ENCODE peak calls at places on chromosome 10, in six cellular contexts. S is Panc1, J is mucosa of descending colon, B is cardiac fibroblast, K is endothelial cell of umbilical vein, P is HL-60. G is an unnamed sample.

GRCh38 chr10:16606923-16607322 is 85.2 kb upstream of the C1QL3 start:
- DNase-seq in S (no peak), J (no peak), B (no peak), K (no peak), P (no peak), G (no peak)

GRCh38 chr10:68992721-68993440 is 4.3 kb downstream of the KIFBP start:
- DNase-seq in S (no peak), J (no peak), B (peak), K (no peak), P (no peak), G (peak)

GRCh38 chr10:92177546-92177945 is 113.3 kb downstream of the CPEB3 start:
- DNase-seq in S (no peak), J (no peak), B (no peak), K (no peak), P (no peak), G (no peak)

GRCh38 chr10:547591-548081 is 141.8 kb downstream of the DIP2C start:
- DNase-seq in S (no peak), J (no peak), B (no peak), K (no peak), P (no peak), G (no peak)

GRCh38 chr10:123885406-123886164 is 6.0 kb downstream of the CPXM2 start:
- DNase-seq in S (no peak), J (no peak), B (no peak), K (no peak), P (no peak), G (no peak)

GRCh38 chr10:30984563-30985328 is 46.9 kb downstream of the ZNF438 start:
- DNase-seq in S (no peak), J (no peak), B (peak), K (peak), P (peak), G (no peak)

GRCh38 chr10:120451968-120452367 is 5.1 kb upstream of the PLPP4 start:
- DNase-seq in S (no peak), J (no peak), B (no peak), K (no peak), P (no peak), G (no peak)

GRCh38 chr10:21993360-21994001 is 10.0 kb downstream of the DNAJC1 start:
- DNase-seq in S (no peak), J (no peak), B (peak), K (peak), P (no peak), G (peak)

GRCh38 chr10:77965294-77965693 is 38.7 kb upstream of the DLG5 start:
- DNase-seq in S (no peak), J (no peak), B (peak), K (no peak), P (no peak), G (peak)

GRCh38 chr10:35056686-35057085 is 33.5 kb downstream of the CUL2 start:
- DNase-seq in S (no peak), J (no peak), B (no peak), K (peak), P (no peak), G (no peak)

GRCh38 chr10:3432089-3432488 is 259.5 kb upstream of the PITRM1 start:
- DNase-seq in S (no peak), J (no peak), B (no peak), K (no peak), P (no peak), G (no peak)

GRCh38 chr10:93420091-93420490 is 62.0 kb downstream of the MYOF start:
- DNase-seq in S (no peak), J (no peak), B (no peak), K (no peak), P (no peak), G (no peak)

GRCh38 chr10:34716958-34717357 is 98.1 kb downstream of the PARD3 start:
- DNase-seq in S (no peak), J (no peak), B (no peak), K (no peak), P (peak), G (no peak)

GRCh38 chr10:117148284-117148683 is 10.2 kb upstream of the VAX1 start:
- DNase-seq in S (no peak), J (no peak), B (no peak), K (no peak), P (no peak), G (no peak)

GRCh38 chr10:52951819-52952218 is 179.2 kb upstream of the MBL2 start:
- DNase-seq in S (no peak), J (peak), B (peak), K (peak), P (peak), G (peak)

GRCh38 chr10:133128126-133129081 is 31.6 kb upstream of the KNDC1 start:
- DNase-seq in S (no peak), J (no peak), B (no peak), K (no peak), P (no peak), G (no peak)

GRCh38 chr10:68402271-68402670 is 4.8 kb downstream of the RUFY2 start:
- DNase-seq in S (no peak), J (no peak), B (peak), K (no peak), P (no peak), G (no peak)

GRCh38 chr10:78335691-78336401 is 302.2 kb downstream of the RPS24 start:
- DNase-seq in S (peak), J (no peak), B (peak), K (peak), P (no peak), G (peak)

GRCh38 chr10:112771733-112772132 is 178.3 kb upstream of the TCF7L2 start:
- DNase-seq in S (no peak), J (no peak), B (no peak), K (no peak), P (no peak), G (no peak)

GRCh38 chr10:14084875-14085274 is 245.8 kb downstream of the FRMD4A start:
- DNase-seq in S (no peak), J (no peak), B (peak), K (no peak), P (no peak), G (peak)

DNA sequence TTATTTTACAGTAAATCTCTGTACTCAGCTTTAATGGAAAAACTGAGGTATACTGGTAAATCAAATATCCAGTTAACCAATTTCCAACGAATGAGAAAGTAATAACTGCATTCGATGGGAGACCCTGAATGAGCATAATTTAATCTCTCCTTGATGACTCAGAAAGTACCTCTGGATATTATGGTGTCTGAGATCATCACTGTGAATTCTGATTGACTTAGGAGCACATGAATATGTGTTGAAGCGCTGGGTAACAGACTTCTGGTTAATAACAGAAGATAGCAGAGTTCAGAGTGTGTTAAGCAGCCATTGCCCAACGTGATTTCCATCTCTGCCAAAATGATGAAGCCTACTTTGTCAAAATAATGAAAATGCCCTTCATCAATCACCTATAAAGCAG is 116.6 kb downstream of the NRP1 start:
- DNase-seq in S (no peak), J (no peak), B (no peak), K (peak), P (no peak), G (no peak)
- TF ChIP-seq CTCF in S (no peak), J (no peak), B (no peak), K (no peak), P (no peak), G (no peak)

GRCh38 chr10:51137741-51138529 is 63.6 kb downstream of the PRKG1 start:
- DNase-seq in S (no peak), J (no peak), B (peak), K (no peak), P (no peak), G (peak)
- H3K4me3 ChIP-seq in S (no peak), J (no peak), B (no peak), K (no peak), P (no peak), G (no peak)

GRCh38 chr10:100020161-100020882 is 10.6 kb upstream of the DNMBP start:
- DNase-seq in S (no peak), J (no peak), B (no peak), K (no peak), P (no peak), G (no peak)
- TF ChIP-seq CTCF in S (no peak), J (no peak), B (no peak), K (no peak), P (no peak), G (no peak)

DNA sequence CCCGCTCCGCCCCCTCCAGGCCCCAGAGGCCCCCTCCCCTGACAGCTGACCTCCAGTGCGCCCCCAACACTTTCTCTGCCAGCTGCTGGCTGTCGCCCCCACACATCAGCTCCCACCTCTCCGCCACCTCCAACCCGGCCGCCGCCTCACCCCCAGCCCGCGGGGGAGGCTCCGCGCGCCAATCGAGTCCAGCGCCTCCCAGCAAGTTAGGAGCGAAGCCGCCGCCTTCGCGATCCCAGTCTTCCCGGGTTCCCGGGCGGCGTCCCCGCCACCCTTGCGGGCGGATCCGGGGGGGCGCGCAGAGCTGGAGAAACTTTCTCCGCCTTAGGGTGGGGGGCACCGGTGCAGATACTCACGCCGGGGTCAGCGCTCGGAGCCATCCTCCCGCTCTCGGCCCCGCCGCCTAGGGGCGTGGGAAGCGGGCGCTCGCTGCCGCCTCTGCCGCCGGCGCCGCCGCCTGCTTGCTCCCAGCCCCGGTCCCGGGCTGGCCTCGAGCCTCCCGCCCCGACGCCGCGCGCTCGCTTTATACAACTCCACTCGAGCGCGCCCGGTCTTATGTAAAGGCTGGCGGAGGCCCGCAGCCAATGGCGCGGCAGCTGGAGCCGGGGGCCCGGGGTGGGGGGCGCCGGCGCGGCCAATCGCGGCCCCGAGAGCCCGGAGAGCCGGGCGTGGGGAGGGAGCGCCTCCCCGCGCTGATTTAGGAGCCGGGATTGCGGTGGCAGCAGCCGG is at the start of gene CRTAC1:
- DNase-seq in S (no peak), J (peak), B (no peak), K (peak), P (no peak), G (peak)
- H3K4me3 ChIP-seq in S (peak), J (no peak), B (no peak), K (no peak), P (no peak), G (no peak)

DNA sequence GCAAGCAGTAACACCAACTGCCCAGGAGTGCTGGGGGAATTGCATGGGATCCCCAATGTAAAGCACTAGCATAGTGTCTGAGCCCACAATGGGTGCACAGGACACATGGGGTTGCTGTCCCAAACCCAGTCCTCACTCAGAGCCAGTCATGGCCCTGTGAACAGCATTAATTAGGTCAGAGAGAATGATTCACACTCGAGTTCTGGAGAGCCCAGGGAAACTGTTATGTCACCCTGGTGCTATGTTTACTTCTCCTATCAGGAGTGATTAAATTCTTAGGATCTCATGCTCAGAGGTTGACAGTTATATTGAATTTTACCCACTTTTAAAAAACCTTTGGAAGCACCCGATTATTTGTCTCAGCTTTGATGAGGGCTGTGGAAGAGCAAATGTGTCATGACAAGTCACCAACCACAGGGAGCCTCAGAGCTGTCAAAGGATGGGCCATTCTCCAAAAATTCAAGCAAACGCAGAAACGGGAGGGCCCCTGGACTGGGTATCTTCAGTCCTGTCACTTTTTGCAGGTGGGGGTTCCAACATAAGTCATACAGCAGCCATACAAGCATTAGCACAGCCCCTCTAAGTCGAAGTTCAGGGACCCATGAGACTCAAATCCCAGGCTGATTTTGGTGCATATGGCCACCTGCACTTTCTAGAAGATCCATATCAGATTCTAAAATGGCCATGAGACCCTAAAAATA is 1.3 kb upstream of the RASSF4 start:
- DNase-seq in S (no peak), J (no peak), B (peak), K (peak), P (no peak), G (no peak)
- TF ChIP-seq CTCF in S (no peak), J (no peak), B (no peak), K (no peak), P (no peak), G (no peak)

GRCh38 chr10:102714621-102715455 is at the start of gene SFXN2:
- DNase-seq in S (no peak), J (peak), B (no peak), K (no peak), P (peak), G (no peak)

GRCh38 chr10:102712089-102712488 is 2.1 kb downstream of the ARL3 start:
- DNase-seq in S (no peak), J (no peak), B (no peak), K (no peak), P (no peak), G (no peak)

GRCh38 chr10:102713814-102714620 is at the start of gene ARL3:
- DNase-seq in S (peak), J (peak), B (peak), K (peak), P (peak), G (peak)

GRCh38 chr10:102713483-102713813 is 749 bp downstream of the ARL3 start:
- DNase-seq in S (no peak), J (no peak), B (no peak), K (no peak), P (no peak), G (no peak)

GRCh38 chr10:102712843-102713242 is 1.4 kb downstream of the ARL3 start:
- DNase-seq in S (no peak), J (no peak), B (no peak), K (no peak), P (no peak), G (no peak)
- H3K4me3 ChIP-seq in S (peak), J (peak), B (peak), K (peak), P (peak), G (peak)

DNA sequence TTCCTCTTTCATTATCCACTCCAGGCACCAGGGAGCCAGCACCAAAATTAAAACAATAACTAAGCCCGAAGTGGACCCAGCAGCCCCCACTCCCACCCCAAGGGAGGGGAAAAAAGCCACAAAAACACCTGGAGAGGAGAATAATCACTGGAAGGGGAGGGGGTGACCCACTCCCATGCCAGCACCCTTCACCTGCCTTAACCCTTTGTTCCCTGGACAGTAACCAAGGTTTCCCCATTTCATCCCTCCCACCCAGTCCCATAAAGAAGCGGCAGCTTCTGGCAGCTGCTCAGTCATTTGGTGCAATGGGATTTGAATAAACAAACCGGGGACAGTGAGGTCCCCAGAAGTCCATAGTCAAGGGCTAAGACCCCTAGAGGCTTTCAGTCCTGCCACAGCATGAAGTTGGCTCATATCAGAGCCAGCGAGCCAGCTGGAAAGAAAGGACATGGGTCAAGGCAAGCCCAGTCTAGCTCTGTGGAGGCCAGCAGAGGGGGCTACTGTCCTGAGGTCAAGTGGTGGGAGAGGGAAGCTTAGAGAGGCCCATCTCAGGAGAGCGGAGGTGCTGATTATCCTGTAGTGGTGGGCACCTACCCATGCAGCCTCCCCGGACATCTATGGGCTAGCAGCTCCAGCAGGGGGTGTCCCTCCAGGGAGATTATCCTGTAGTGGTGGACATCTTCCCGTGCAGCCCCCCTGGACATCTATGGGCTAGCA is 58.8 kb upstream of the LBX1 start:
- DNase-seq in S (no peak), J (peak), B (peak), K (peak), P (no peak), G (no peak)
- TF ChIP-seq CTCF in S (no peak), J (no peak), B (peak), K (peak), P (no peak), G (peak)

GRCh38 chr10:103676851-103677417 is 178.4 kb downstream of the SH3PXD2A start:
- DNase-seq in S (no peak), J (no peak), B (peak), K (no peak), P (no peak), G (peak)
- H3K4me3 ChIP-seq in S (no peak), J (no peak), B (peak), K (no peak), P (no peak), G (no peak)

GRCh38 chr10:88730864-88731263 is 24.8 kb downstream of the LIPK start:
- DNase-seq in S (no peak), J (peak), B (no peak), K (no peak), P (no peak), G (no peak)

GRCh38 chr10:88733215-88733614 is 26.6 kb upstream of the LIPN start:
- DNase-seq in S (no peak), J (no peak), B (no peak), K (no peak), P (no peak), G (no peak)

GRCh38 chr10:88731296-88731695 is 25.2 kb downstream of the LIPK start:
- DNase-seq in S (no peak), J (peak), B (no peak), K (no peak), P (peak), G (no peak)

GRCh38 chr10:88725798-88726197 is 19.7 kb downstream of the LIPK start:
- DNase-seq in S (no peak), J (no peak), B (no peak), K (no peak), P (no peak), G (no peak)

GRCh38 chr10:88728107-88728763 is 22.2 kb downstream of the LIPK start:
- DNase-seq in S (no peak), J (no peak), B (peak), K (peak), P (peak), G (no peak)
- TF ChIP-seq CTCF in S (peak), J (no peak), B (peak), K (peak), P (peak), G (peak)